ENCODE peak calls at places on chromosomes 2 and 18, in ten cellular contexts. L is endodermal cell, Y is H1, F is Panc1, P is GM23248, C is uterus, G is neuronal stem cell, M is tibial nerve, U is right atrium auricular region, Q is hepatocyte. J is an unnamed sample. For H3K36me3, the result is how much of the 10 kb centered on the place peaks cover.

GRCh38 chr18:58887613-58887963 is 22.9 kb downstream of the ZNF532 start:
- DNase-seq in L (peak), Y (no peak), F (no peak), P (no peak), C (peak), G (no peak), M (peak), U (peak), Q (no peak), J (peak)

GRCh38 chr18:10012526-10012925 is 98.7 kb downstream of the VAPA start:
- DNase-seq in L (peak), Y (no peak), F (no peak), P (no peak), C (no peak), G (no peak), M (no peak), U (no peak), Q (no peak), J (no peak)

GRCh38 chr18:75115514-75115913 is 93.4 kb downstream of the PTGR3 start:
- DNase-seq in L (no peak), Y (peak), F (no peak), P (no peak), C (no peak), G (no peak), M (no peak), U (peak), Q (no peak), J (no peak)

GRCh38 chr2:26347286-26347865 is 787 bp upstream of the ADGRF3 start:
- DNase-seq in L (no peak), Y (no peak), F (no peak), P (peak), C (no peak), G (no peak), M (no peak), U (no peak), Q (peak), J (no peak)

GRCh38 chr2:71620116-71620515 is 166.8 kb downstream of the DYSF start:
- DNase-seq in L (peak), Y (peak), F (no peak), P (no peak), C (no peak), G (no peak), M (peak), U (peak), Q (no peak), J (no peak)

GRCh38 chr18:57744211-57744694 is 58.9 kb downstream of the ATP8B1 start:
- DNase-seq in L (no peak), Y (no peak), F (no peak), P (peak), C (no peak), G (no peak), M (no peak), U (no peak), Q (no peak), J (peak)

GRCh38 chr2:10330700-10331032 is 28.0 kb downstream of the HPCAL1 start:
- DNase-seq in L (no peak), Y (no peak), F (no peak), P (no peak), C (no peak), G (no peak), M (no peak), U (no peak), Q (no peak), J (no peak)

GRCh38 chr18:30971338-30971956 is 71.1 kb downstream of the DSC3 start:
- DNase-seq in L (no peak), Y (no peak), F (no peak), P (peak), C (no peak), G (peak), M (no peak), U (no peak), Q (peak), J (no peak)

GRCh38 chr2:1714291-1715064 is 29.8 kb downstream of the PXDN start:
- DNase-seq in L (no peak), Y (no peak), F (no peak), P (no peak), C (no peak), G (no peak), M (no peak), U (no peak), Q (no peak), J (no peak)

GRCh38 chr2:217404236-217404760 is 544.4 kb upstream of the TNP1 start:
- DNase-seq in L (no peak), Y (no peak), F (no peak), P (no peak), C (no peak), G (no peak), M (no peak), U (no peak), Q (no peak), J (no peak)

GRCh38 chr2:237315881-237316225 is 98.1 kb downstream of the COL6A3 start:
- DNase-seq in L (no peak), Y (no peak), F (no peak), P (peak), C (no peak), G (no peak), M (no peak), U (no peak), Q (peak), J (no peak)

GRCh38 chr2:76478636-76479035 is 767.9 kb upstream of the GCFC2 start:
- DNase-seq in L (no peak), Y (no peak), F (no peak), P (no peak), C (no peak), G (no peak), M (no peak), U (no peak), Q (no peak), J (no peak)

GRCh38 chr2:235314371-235314915 is 179.4 kb upstream of the AGAP1 start:
- DNase-seq in L (no peak), Y (no peak), F (no peak), P (no peak), C (no peak), G (no peak), M (no peak), U (no peak), Q (no peak), J (no peak)

GRCh38 chr2:31980674-31981356 is 30.0 kb downstream of the MEMO1 start:
- DNase-seq in L (no peak), Y (no peak), F (peak), P (peak), C (no peak), G (no peak), M (no peak), U (no peak), Q (peak), J (no peak)

GRCh38 chr18:53944721-53945120 is 279.7 kb downstream of the MBD2 start:
- DNase-seq in L (no peak), Y (peak), F (no peak), P (no peak), C (no peak), G (peak), M (no peak), U (no peak), Q (no peak), J (no peak)

GRCh38 chr2:6934758-6935638 is 17.8 kb downstream of the RNF144A start:
- DNase-seq in L (peak), Y (peak), F (no peak), P (no peak), C (no peak), G (no peak), M (no peak), U (no peak), Q (no peak), J (no peak)

GRCh38 chr18:75489493-75490190 is 62.1 kb upstream of the SMIM21 start:
- DNase-seq in L (no peak), Y (no peak), F (no peak), P (peak), C (peak), G (no peak), M (peak), U (peak), Q (peak), J (no peak)

GRCh38 chr18:74990563-74991081 is 218.3 kb downstream of the PTGR3 start:
- DNase-seq in L (no peak), Y (no peak), F (no peak), P (no peak), C (no peak), G (no peak), M (no peak), U (no peak), Q (no peak), J (no peak)

GRCh38 chr18:42801706-42802105 is 313.8 kb downstream of the RIT2 start:
- DNase-seq in L (no peak), Y (no peak), F (no peak), P (peak), C (no peak), G (no peak), M (no peak), U (no peak), Q (no peak), J (no peak)

GRCh38 chr2:74675090-74675489 is 21.0 kb downstream of the SEMA4F start:
- DNase-seq in L (peak), Y (peak), F (no peak), P (no peak), C (no peak), G (no peak), M (no peak), U (no peak), Q (no peak), J (no peak)

GRCh38 chr2:44277541-44277940 is 2.3 kb downstream of the SLC3A1 start:
- DNase-seq in L (no peak), Y (no peak), F (no peak), P (no peak), C (no peak), G (no peak), M (no peak), U (no peak), Q (no peak), J (no peak)

GRCh38 chr2:70616168-70616694 is 62.6 kb upstream of the TGFA start:
- DNase-seq in L (no peak), Y (no peak), F (no peak), P (no peak), C (no peak), G (no peak), M (no peak), U (no peak), Q (peak), J (no peak)

GRCh38 chr18:63603772-63604171 is 16.6 kb downstream of the SERPINB13 start:
- DNase-seq in L (no peak), Y (no peak), F (no peak), P (peak), C (no peak), G (no peak), M (no peak), U (no peak), Q (no peak), J (no peak)

GRCh38 chr2:173990970-173991819 is 26.0 kb upstream of the SP3 start:
- DNase-seq in L (no peak), Y (no peak), F (no peak), P (peak), C (peak), G (no peak), M (peak), U (peak), Q (peak), J (peak)

GRCh38 chr2:189613077-189613636 is 32.6 kb upstream of the SLC40A1 start:
- DNase-seq in L (peak), Y (no peak), F (no peak), P (peak), C (no peak), G (no peak), M (peak), U (peak), Q (peak), J (no peak)

GRCh38 chr2:223562078-223562477 is 40.1 kb downstream of the SCG2 start:
- DNase-seq in L (no peak), Y (no peak), F (no peak), P (no peak), C (no peak), G (no peak), M (no peak), U (no peak), Q (no peak), J (no peak)

GRCh38 chr2:1937066-1937465 is 192.8 kb upstream of the PXDN start:
- DNase-seq in L (peak), Y (no peak), F (no peak), P (no peak), C (no peak), G (no peak), M (no peak), U (peak), Q (no peak), J (no peak)

GRCh38 chr2:189203177-189203799 is 23.7 kb upstream of the COL5A2 start:
- DNase-seq in L (no peak), Y (no peak), F (no peak), P (no peak), C (no peak), G (no peak), M (no peak), U (no peak), Q (no peak), J (no peak)

GRCh38 chr2:175605989-175606841 is 395.9 kb downstream of the LNPK start:
- DNase-seq in L (peak), Y (no peak), F (no peak), P (peak), C (no peak), G (no peak), M (no peak), U (no peak), Q (peak), J (no peak)

GRCh38 chr2:58553937-58554336 is 312.8 kb upstream of the FANCL start:
- DNase-seq in L (peak), Y (no peak), F (no peak), P (peak), C (no peak), G (no peak), M (no peak), U (no peak), Q (no peak), J (no peak)

GRCh38 chr2:216575465-216575864 is 57.8 kb upstream of the IGFBP2 start:
- DNase-seq in L (no peak), Y (no peak), F (no peak), P (no peak), C (no peak), G (no peak), M (no peak), U (no peak), Q (no peak), J (no peak)

DNA sequence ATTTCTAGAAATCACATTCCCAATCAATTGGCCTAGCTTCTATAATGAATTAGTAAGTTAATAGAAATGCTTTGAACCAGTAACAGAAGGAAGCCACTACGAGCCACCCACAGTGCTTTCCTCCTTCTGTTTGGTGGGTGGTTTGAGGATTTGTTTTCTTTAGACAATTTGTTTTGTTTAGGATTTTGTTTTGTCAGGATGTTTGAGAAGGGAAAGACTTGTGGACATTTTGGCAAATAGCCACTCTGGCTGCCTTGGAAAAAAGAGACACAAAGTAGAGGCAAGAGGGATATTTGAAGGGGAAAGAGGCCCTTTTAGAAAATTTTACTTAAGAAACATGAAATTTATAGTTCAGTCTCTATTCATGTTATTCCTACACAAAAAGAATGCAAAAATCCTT is 47.7 kb downstream of the TANK start:
- DNase-seq in L (no peak), Y (no peak), F (no peak), P (peak), C (no peak), G (no peak), M (no peak), U (no peak), Q (no peak), J (no peak)
- H3K36me3 ChIP-seq in L (under half), Y (under half), F (under half), P (under half), C (under half), G (under half), M (under half), U (under half), Q (under half), J (under half)

GRCh38 chr18:79402977-79403722 is 7.4 kb downstream of the NFATC1 start:
- DNase-seq in L (peak), Y (no peak), F (no peak), P (peak), C (peak), G (no peak), M (peak), U (peak), Q (no peak), J (peak)

GRCh38 chr18:79400591-79401381 is 5.1 kb downstream of the NFATC1 start:
- DNase-seq in L (no peak), Y (no peak), F (no peak), P (peak), C (no peak), G (no peak), M (no peak), U (no peak), Q (no peak), J (peak)

GRCh38 chr18:79400091-79400590 is 4.4 kb downstream of the NFATC1 start:
- DNase-seq in L (peak), Y (peak), F (no peak), P (peak), C (peak), G (no peak), M (peak), U (no peak), Q (peak), J (peak)

GRCh38 chr18:79402209-79402576 is 6.5 kb downstream of the NFATC1 start:
- DNase-seq in L (no peak), Y (no peak), F (no peak), P (no peak), C (no peak), G (no peak), M (no peak), U (no peak), Q (no peak), J (peak)

GRCh38 chr18:79401494-79402208 is 5.9 kb downstream of the NFATC1 start:
- DNase-seq in L (no peak), Y (no peak), F (no peak), P (no peak), C (no peak), G (no peak), M (no peak), U (no peak), Q (no peak), J (peak)
- H3K27ac ChIP-seq in L (no peak), Y (no peak), F (no peak), P (no peak), C (peak), G (no peak), M (peak), U (peak), Q (no peak), J (no peak)

DNA sequence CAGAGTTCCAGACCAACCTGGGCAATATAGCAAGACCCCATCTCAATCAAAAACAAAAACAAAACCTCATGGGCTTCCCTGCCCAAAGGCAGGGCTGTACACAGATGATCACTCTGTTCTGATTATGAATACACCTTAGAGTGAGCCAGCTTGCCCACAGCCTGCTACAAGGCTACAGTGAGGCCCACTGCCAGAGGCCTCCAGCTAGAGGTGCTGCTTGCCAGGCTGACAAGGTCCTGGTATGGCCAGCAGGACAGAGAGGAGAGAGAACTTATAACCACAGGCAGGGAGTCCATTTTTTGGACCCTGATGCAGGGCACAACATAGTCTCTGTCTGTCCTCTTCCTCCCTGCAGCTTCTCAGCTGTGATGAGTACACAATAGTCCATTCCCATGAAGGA is 41.5 kb downstream of the KANSL3 start:
- DNase-seq in L (no peak), Y (no peak), F (no peak), P (no peak), C (no peak), G (no peak), M (no peak), U (no peak), Q (no peak), J (no peak)
- H3K36me3 ChIP-seq in L (half or more), Y (under half), F (under half), P (half or more), C (under half), G (under half), M (half or more), U (half or more), Q (under half), J (under half)

GRCh38 chr2:54504866-54505265 is 48.7 kb downstream of the SPTBN1 start:
- DNase-seq in L (no peak), Y (no peak), F (no peak), P (peak), C (no peak), G (no peak), M (no peak), U (no peak), Q (no peak), J (no peak)

GRCh38 chr2:54500404-54501147 is 44.4 kb downstream of the SPTBN1 start:
- DNase-seq in L (no peak), Y (no peak), F (no peak), P (no peak), C (peak), G (no peak), M (no peak), U (no peak), Q (no peak), J (no peak)

GRCh38 chr2:54503828-54504227 is 47.7 kb downstream of the SPTBN1 start:
- DNase-seq in L (no peak), Y (no peak), F (no peak), P (no peak), C (no peak), G (no peak), M (no peak), U (no peak), Q (no peak), J (no peak)

GRCh38 chr2:54503192-54503591 is 47.1 kb downstream of the SPTBN1 start:
- DNase-seq in L (peak), Y (peak), F (no peak), P (peak), C (no peak), G (peak), M (no peak), U (no peak), Q (peak), J (no peak)

DNA sequence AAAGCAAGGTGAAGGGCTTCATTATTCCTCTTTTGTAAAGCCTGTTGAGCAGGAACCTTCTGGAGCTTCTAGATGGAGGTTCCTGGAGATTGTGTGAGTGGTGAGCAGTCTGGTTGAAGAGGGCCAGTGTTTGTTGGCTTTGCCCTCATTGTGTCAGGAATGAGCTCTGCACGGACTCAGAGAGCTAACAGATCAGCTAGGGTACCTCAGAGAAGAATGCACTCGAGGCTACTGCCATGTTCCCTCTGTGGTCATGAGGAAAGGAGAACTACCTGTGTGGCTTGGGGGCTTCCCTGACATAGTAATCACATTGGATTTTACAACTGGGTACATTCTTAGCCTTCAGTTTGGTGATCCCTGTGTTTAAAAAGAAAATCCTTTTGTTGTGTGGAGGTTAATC is 46.6 kb downstream of the SPTBN1 start:
- DNase-seq in L (no peak), Y (no peak), F (no peak), P (no peak), C (no peak), G (no peak), M (no peak), U (no peak), Q (no peak), J (no peak)
- H3K27ac ChIP-seq in L (no peak), Y (no peak), F (no peak), P (no peak), C (no peak), G (no peak), M (peak), U (peak), Q (no peak), J (no peak)

GRCh38 chr2:229596796-229597195 is 117.6 kb downstream of the DNER start:
- DNase-seq in L (no peak), Y (no peak), F (no peak), P (no peak), C (no peak), G (no peak), M (no peak), U (no peak), Q (no peak), J (no peak)

GRCh38 chr2:229601936-229602335 is 112.4 kb downstream of the DNER start:
- DNase-seq in L (no peak), Y (no peak), F (no peak), P (no peak), C (no peak), G (no peak), M (no peak), U (no peak), Q (no peak), J (no peak)

GRCh38 chr2:229601396-229601795 is 113.0 kb downstream of the DNER start:
- DNase-seq in L (no peak), Y (no peak), F (no peak), P (peak), C (no peak), G (no peak), M (no peak), U (no peak), Q (no peak), J (no peak)

DNA sequence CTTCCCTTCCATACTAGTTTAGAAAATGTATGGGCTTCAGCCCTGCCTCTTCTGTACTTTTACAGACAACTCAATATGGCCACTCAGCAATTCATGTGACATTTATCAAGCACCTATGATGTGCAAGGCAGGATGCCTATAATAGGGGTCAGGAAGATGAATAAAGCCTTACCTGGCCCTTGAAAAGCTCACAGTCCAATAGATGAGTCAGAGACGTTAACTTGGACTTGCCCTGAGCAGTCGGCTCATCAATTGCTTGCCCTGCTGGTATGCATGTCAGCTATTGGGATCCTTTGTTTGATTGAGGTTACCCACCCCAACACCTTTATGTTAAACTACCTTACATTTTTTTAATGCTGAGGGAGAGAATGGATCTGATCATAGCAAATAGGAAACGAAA is 116.1 kb downstream of the DNER start:
- DNase-seq in L (no peak), Y (no peak), F (no peak), P (no peak), C (no peak), G (no peak), M (no peak), U (no peak), Q (no peak), J (no peak)
- H3K36me3 ChIP-seq in L (under half), Y (under half), F (under half), P (under half), C (under half), G (under half), M (under half), U (under half), Q (under half), J (under half)